ENCODE peak calls at places on chromosomes 7 and 10, in seven cellular contexts. One of them, this sample, is unnamed.

GRCh38 chr7:102433319-102434038 is at the start of gene ORAI2:
- DNase-seq in MV-4-11: peak; percentile 33
- DNase-seq in stimulated activated CD8-positive, alpha-beta memory T cell treated with anti-CD3 and anti-CD28 coated beads, Interleukin-7, amount 100 ng/mL, for 1 hour: peak; percentile 80
- DNase-seq in H9: peak; percentile 68
- DNase-seq in neural crest cell: peak; percentile 70
- DNase-seq in tibial artery: peak; percentile 62
- DNase-seq in IMR-90: peak; percentile 59
- DNase-seq in this sample: peak; percentile 90

GRCh38 chr10:45655219-45655618 is 17.4 kb downstream of the ZFAND4 start:
- DNase-seq in MV-4-11: no peak
- DNase-seq in stimulated activated CD8-positive, alpha-beta memory T cell treated with anti-CD3 and anti-CD28 coated beads, Interleukin-7, amount 100 ng/mL, for 1 hour: no peak
- DNase-seq in H9: no peak
- DNase-seq in neural crest cell: no peak
- DNase-seq in tibial artery: no peak
- DNase-seq in IMR-90: no peak
- DNase-seq in this sample: no peak

GRCh38 chr10:15344876-15345285 is 26.2 kb downstream of the FAM171A1 start:
- DNase-seq in MV-4-11: peak; percentile 92
- DNase-seq in stimulated activated CD8-positive, alpha-beta memory T cell treated with anti-CD3 and anti-CD28 coated beads, Interleukin-7, amount 100 ng/mL, for 1 hour: no peak
- DNase-seq in H9: no peak
- DNase-seq in neural crest cell: peak; percentile 9
- DNase-seq in tibial artery: no peak
- DNase-seq in IMR-90: peak; percentile 85
- DNase-seq in this sample: peak; percentile 22

GRCh38 chr10:4867520-4868356 is 41.7 kb downstream of the AKR1E2 start:
- DNase-seq in MV-4-11: no peak
- DNase-seq in stimulated activated CD8-positive, alpha-beta memory T cell treated with anti-CD3 and anti-CD28 coated beads, Interleukin-7, amount 100 ng/mL, for 1 hour: no peak
- DNase-seq in H9: no peak
- DNase-seq in neural crest cell: no peak
- DNase-seq in tibial artery: no peak
- DNase-seq in IMR-90: peak; percentile 8
- DNase-seq in this sample: peak; percentile 58

GRCh38 chr10:8235253-8236027 is 181.0 kb downstream of the GATA3 start:
- DNase-seq in MV-4-11: no peak
- DNase-seq in stimulated activated CD8-positive, alpha-beta memory T cell treated with anti-CD3 and anti-CD28 coated beads, Interleukin-7, amount 100 ng/mL, for 1 hour: no peak
- DNase-seq in H9: peak; percentile 43
- DNase-seq in neural crest cell: no peak
- DNase-seq in tibial artery: no peak
- DNase-seq in IMR-90: no peak
- DNase-seq in this sample: no peak

GRCh38 chr7:1512781-1513656 is 8.8 kb upstream of the INTS1 start:
- DNase-seq in MV-4-11: peak; percentile 92
- DNase-seq in stimulated activated CD8-positive, alpha-beta memory T cell treated with anti-CD3 and anti-CD28 coated beads, Interleukin-7, amount 100 ng/mL, for 1 hour: no peak
- DNase-seq in H9: no peak
- DNase-seq in neural crest cell: no peak
- DNase-seq in tibial artery: peak; percentile 85
- DNase-seq in IMR-90: peak; percentile 41
- DNase-seq in this sample: peak; percentile 93

GRCh38 chr7:139457153-139457946 is 26.1 kb downstream of the KLRG2 start:
- DNase-seq in MV-4-11: no peak
- DNase-seq in stimulated activated CD8-positive, alpha-beta memory T cell treated with anti-CD3 and anti-CD28 coated beads, Interleukin-7, amount 100 ng/mL, for 1 hour: no peak
- DNase-seq in H9: no peak
- DNase-seq in neural crest cell: no peak
- DNase-seq in tibial artery: no peak
- DNase-seq in IMR-90: peak; percentile 29
- DNase-seq in this sample: peak; percentile 75

GRCh38 chr7:14504134-14504533 is 398.4 kb downstream of the DGKB start:
- DNase-seq in MV-4-11: no peak
- DNase-seq in stimulated activated CD8-positive, alpha-beta memory T cell treated with anti-CD3 and anti-CD28 coated beads, Interleukin-7, amount 100 ng/mL, for 1 hour: no peak
- DNase-seq in H9: peak; percentile 38
- DNase-seq in neural crest cell: no peak
- DNase-seq in tibial artery: no peak
- DNase-seq in IMR-90: no peak
- DNase-seq in this sample: no peak

GRCh38 chr7:25388681-25389080 is 160.4 kb upstream of the NPVF start:
- DNase-seq in MV-4-11: no peak
- DNase-seq in stimulated activated CD8-positive, alpha-beta memory T cell treated with anti-CD3 and anti-CD28 coated beads, Interleukin-7, amount 100 ng/mL, for 1 hour: no peak
- DNase-seq in H9: no peak
- DNase-seq in neural crest cell: no peak
- DNase-seq in tibial artery: no peak
- DNase-seq in IMR-90: no peak
- DNase-seq in this sample: no peak

GRCh38 chr10:130022501-130023299 is 58.6 kb upstream of the EBF3 start:
- DNase-seq in MV-4-11: peak; percentile 92
- DNase-seq in stimulated activated CD8-positive, alpha-beta memory T cell treated with anti-CD3 and anti-CD28 coated beads, Interleukin-7, amount 100 ng/mL, for 1 hour: no peak
- DNase-seq in H9: peak; percentile 17
- DNase-seq in neural crest cell: no peak
- DNase-seq in tibial artery: no peak
- DNase-seq in IMR-90: peak; percentile 85
- DNase-seq in this sample: peak; percentile 98

GRCh38 chr10:89550509-89550908 is 15.1 kb upstream of the SLC16A12 start:
- DNase-seq in MV-4-11: no peak
- DNase-seq in stimulated activated CD8-positive, alpha-beta memory T cell treated with anti-CD3 and anti-CD28 coated beads, Interleukin-7, amount 100 ng/mL, for 1 hour: no peak
- DNase-seq in H9: no peak
- DNase-seq in neural crest cell: no peak
- DNase-seq in tibial artery: no peak
- DNase-seq in IMR-90: peak; percentile 57
- DNase-seq in this sample: peak; percentile 50

GRCh38 chr10:108911814-108912541 is 1011.3 kb downstream of the XPNPEP1 start:
- DNase-seq in MV-4-11: no peak
- DNase-seq in stimulated activated CD8-positive, alpha-beta memory T cell treated with anti-CD3 and anti-CD28 coated beads, Interleukin-7, amount 100 ng/mL, for 1 hour: no peak
- DNase-seq in H9: peak; percentile 95
- DNase-seq in neural crest cell: peak; percentile 71
- DNase-seq in tibial artery: no peak
- DNase-seq in IMR-90: peak; percentile 51
- DNase-seq in this sample: peak; percentile 87

GRCh38 chr10:77626266-77626935 is 11.2 kb downstream of the KCNMA1 start:
- DNase-seq in MV-4-11: peak; percentile 56
- DNase-seq in stimulated activated CD8-positive, alpha-beta memory T cell treated with anti-CD3 and anti-CD28 coated beads, Interleukin-7, amount 100 ng/mL, for 1 hour: no peak
- DNase-seq in H9: no peak
- DNase-seq in neural crest cell: no peak
- DNase-seq in tibial artery: no peak
- DNase-seq in IMR-90: no peak
- DNase-seq in this sample: no peak

GRCh38 chr7:72405389-72405788 is 6.7 kb downstream of the CALN1 start:
- DNase-seq in MV-4-11: peak; percentile 96
- DNase-seq in stimulated activated CD8-positive, alpha-beta memory T cell treated with anti-CD3 and anti-CD28 coated beads, Interleukin-7, amount 100 ng/mL, for 1 hour: no peak
- DNase-seq in H9: no peak
- DNase-seq in neural crest cell: no peak
- DNase-seq in tibial artery: no peak
- DNase-seq in IMR-90: no peak
- DNase-seq in this sample: no peak

GRCh38 chr7:66145404-66145843 is 30.8 kb downstream of the CRCP start:
- DNase-seq in MV-4-11: no peak
- DNase-seq in stimulated activated CD8-positive, alpha-beta memory T cell treated with anti-CD3 and anti-CD28 coated beads, Interleukin-7, amount 100 ng/mL, for 1 hour: no peak
- DNase-seq in H9: no peak
- DNase-seq in neural crest cell: no peak
- DNase-seq in tibial artery: peak; percentile 66
- DNase-seq in IMR-90: peak; percentile 84
- DNase-seq in this sample: peak; percentile 32

GRCh38 chr7:137840183-137840779 is 6.5 kb downstream of the DGKI start:
- DNase-seq in MV-4-11: no peak
- DNase-seq in stimulated activated CD8-positive, alpha-beta memory T cell treated with anti-CD3 and anti-CD28 coated beads, Interleukin-7, amount 100 ng/mL, for 1 hour: no peak
- DNase-seq in H9: no peak
- DNase-seq in neural crest cell: no peak
- DNase-seq in tibial artery: no peak
- DNase-seq in IMR-90: no peak
- DNase-seq in this sample: no peak

GRCh38 chr7:74349621-74350020 is 60.4 kb downstream of the CLIP2 start:
- DNase-seq in MV-4-11: no peak
- DNase-seq in stimulated activated CD8-positive, alpha-beta memory T cell treated with anti-CD3 and anti-CD28 coated beads, Interleukin-7, amount 100 ng/mL, for 1 hour: no peak
- DNase-seq in H9: no peak
- DNase-seq in neural crest cell: no peak
- DNase-seq in tibial artery: no peak
- DNase-seq in IMR-90: no peak
- DNase-seq in this sample: no peak

GRCh38 chr7:30207376-30207775 is 72.6 kb downstream of the MTURN start:
- DNase-seq in MV-4-11: no peak
- DNase-seq in stimulated activated CD8-positive, alpha-beta memory T cell treated with anti-CD3 and anti-CD28 coated beads, Interleukin-7, amount 100 ng/mL, for 1 hour: no peak
- DNase-seq in H9: no peak
- DNase-seq in neural crest cell: no peak
- DNase-seq in tibial artery: no peak
- DNase-seq in IMR-90: no peak
- DNase-seq in this sample: no peak

GRCh38 chr10:4344544-4344994 is 481.4 kb upstream of the AKR1E2 start:
- DNase-seq in MV-4-11: peak; percentile 85
- DNase-seq in stimulated activated CD8-positive, alpha-beta memory T cell treated with anti-CD3 and anti-CD28 coated beads, Interleukin-7, amount 100 ng/mL, for 1 hour: no peak
- DNase-seq in H9: no peak
- DNase-seq in neural crest cell: no peak
- DNase-seq in tibial artery: peak; percentile 88
- DNase-seq in IMR-90: peak; percentile 100
- DNase-seq in this sample: peak; percentile 100

GRCh38 chr10:44393834-44394547 is 9.1 kb upstream of the CXCL12 start:
- DNase-seq in MV-4-11: peak; percentile 92
- DNase-seq in stimulated activated CD8-positive, alpha-beta memory T cell treated with anti-CD3 and anti-CD28 coated beads, Interleukin-7, amount 100 ng/mL, for 1 hour: no peak
- DNase-seq in H9: no peak
- DNase-seq in neural crest cell: no peak
- DNase-seq in tibial artery: no peak
- DNase-seq in IMR-90: no peak
- DNase-seq in this sample: no peak

GRCh38 chr10:86518781-86519180 is 2.8 kb downstream of the WAPL start:
- DNase-seq in MV-4-11: no peak
- DNase-seq in stimulated activated CD8-positive, alpha-beta memory T cell treated with anti-CD3 and anti-CD28 coated beads, Interleukin-7, amount 100 ng/mL, for 1 hour: no peak
- DNase-seq in H9: no peak
- DNase-seq in neural crest cell: no peak
- DNase-seq in tibial artery: no peak
- DNase-seq in IMR-90: no peak
- DNase-seq in this sample: peak; percentile 19

GRCh38 chr7:41268874-41269273 is 434.0 kb downstream of the INHBA start:
- DNase-seq in MV-4-11: no peak
- DNase-seq in stimulated activated CD8-positive, alpha-beta memory T cell treated with anti-CD3 and anti-CD28 coated beads, Interleukin-7, amount 100 ng/mL, for 1 hour: no peak
- DNase-seq in H9: no peak
- DNase-seq in neural crest cell: no peak
- DNase-seq in tibial artery: no peak
- DNase-seq in IMR-90: peak; percentile 5
- DNase-seq in this sample: no peak

GRCh38 chr10:24012249-24012803 is 196.6 kb upstream of the KIAA1217 start:
- DNase-seq in MV-4-11: no peak
- DNase-seq in stimulated activated CD8-positive, alpha-beta memory T cell treated with anti-CD3 and anti-CD28 coated beads, Interleukin-7, amount 100 ng/mL, for 1 hour: no peak
- DNase-seq in H9: no peak
- DNase-seq in neural crest cell: no peak
- DNase-seq in tibial artery: no peak
- DNase-seq in IMR-90: no peak
- DNase-seq in this sample: no peak

GRCh38 chr10:117166420-117167345 is 28.6 kb upstream of the VAX1 start:
- DNase-seq in MV-4-11: no peak
- DNase-seq in stimulated activated CD8-positive, alpha-beta memory T cell treated with anti-CD3 and anti-CD28 coated beads, Interleukin-7, amount 100 ng/mL, for 1 hour: no peak
- DNase-seq in H9: peak; percentile 32
- DNase-seq in neural crest cell: no peak
- DNase-seq in tibial artery: no peak
- DNase-seq in IMR-90: no peak
- DNase-seq in this sample: peak; percentile 22

GRCh38 chr10:113202011-113202410 is 252.0 kb downstream of the TCF7L2 start:
- DNase-seq in MV-4-11: no peak
- DNase-seq in stimulated activated CD8-positive, alpha-beta memory T cell treated with anti-CD3 and anti-CD28 coated beads, Interleukin-7, amount 100 ng/mL, for 1 hour: no peak
- DNase-seq in H9: peak; percentile 53
- DNase-seq in neural crest cell: no peak
- DNase-seq in tibial artery: no peak
- DNase-seq in IMR-90: no peak
- DNase-seq in this sample: no peak

GRCh38 chr10:128062331-128062730 is 63.9 kb downstream of the MKI67 start:
- DNase-seq in MV-4-11: peak; percentile 54
- DNase-seq in stimulated activated CD8-positive, alpha-beta memory T cell treated with anti-CD3 and anti-CD28 coated beads, Interleukin-7, amount 100 ng/mL, for 1 hour: no peak
- DNase-seq in H9: no peak
- DNase-seq in neural crest cell: peak; percentile 21
- DNase-seq in tibial artery: no peak
- DNase-seq in IMR-90: no peak
- DNase-seq in this sample: no peak

GRCh38 chr7:37923996-37924395 is 3.6 kb downstream of the EPDR1 start:
- DNase-seq in MV-4-11: no peak
- DNase-seq in stimulated activated CD8-positive, alpha-beta memory T cell treated with anti-CD3 and anti-CD28 coated beads, Interleukin-7, amount 100 ng/mL, for 1 hour: no peak
- DNase-seq in H9: no peak
- DNase-seq in neural crest cell: no peak
- DNase-seq in tibial artery: no peak
- DNase-seq in IMR-90: no peak
- DNase-seq in this sample: no peak

GRCh38 chr7:148584154-148584827 is 6.3 kb upstream of the C7orf33 start:
- DNase-seq in MV-4-11: peak; percentile 93
- DNase-seq in stimulated activated CD8-positive, alpha-beta memory T cell treated with anti-CD3 and anti-CD28 coated beads, Interleukin-7, amount 100 ng/mL, for 1 hour: no peak
- DNase-seq in H9: no peak
- DNase-seq in neural crest cell: no peak
- DNase-seq in tibial artery: no peak
- DNase-seq in IMR-90: no peak
- DNase-seq in this sample: no peak

GRCh38 chr7:111639894-111640293 is 77.6 kb upstream of the IMMP2L start:
- DNase-seq in MV-4-11: no peak
- DNase-seq in stimulated activated CD8-positive, alpha-beta memory T cell treated with anti-CD3 and anti-CD28 coated beads, Interleukin-7, amount 100 ng/mL, for 1 hour: no peak
- DNase-seq in H9: no peak
- DNase-seq in neural crest cell: no peak
- DNase-seq in tibial artery: no peak
- DNase-seq in IMR-90: peak; percentile 15
- DNase-seq in this sample: peak; percentile 60

This sample was measured in GM23248.